ENCODE peak calls at places on chromosomes 5 and 9, in ten cellular contexts. S is H1, K is IMR-90, E is A549, U is mesendoderm, X is fibroblast of lung, H is MM.1S, O is GM23248, F is hepatocyte, Q is H9. L is an unnamed sample.

GRCh38 chr5:61228229-61228628 is 66.0 kb upstream of the SMIM15 start:
- DNase-seq in S (no peak), K (no peak), E (no peak), U (peak), X (peak), H (no peak), O (no peak), F (no peak), Q (no peak), L (no peak)

GRCh38 chr5:14444988-14445387 is 136.6 kb upstream of the OTULINL start:
- DNase-seq in S (no peak), K (peak), E (no peak), U (peak), X (peak), H (no peak), O (peak), F (no peak), Q (no peak), L (no peak)

GRCh38 chr5:76724871-76725270 is 8.9 kb downstream of the F2R start:
- DNase-seq in S (no peak), K (peak), E (peak), U (peak), X (peak), H (no peak), O (peak), F (peak), Q (no peak), L (no peak)

GRCh38 chr5:54695198-54695966 is 177.8 kb downstream of the SNX18 start:
- DNase-seq in S (no peak), K (no peak), E (no peak), U (no peak), X (peak), H (no peak), O (no peak), F (no peak), Q (no peak), L (no peak)

GRCh38 chr5:117872798-117873368 is 1115.5 kb downstream of the DTWD2 start:
- DNase-seq in S (no peak), K (no peak), E (no peak), U (peak), X (no peak), H (peak), O (no peak), F (no peak), Q (peak), L (no peak)

GRCh38 chr5:132467292-132467984 is 23.1 kb downstream of the IRF1 start:
- DNase-seq in S (no peak), K (no peak), E (no peak), U (no peak), X (no peak), H (peak), O (no peak), F (no peak), Q (no peak), L (no peak)

GRCh38 chr5:7078090-7078489 is 317.8 kb upstream of the ADCY2 start:
- DNase-seq in S (no peak), K (no peak), E (no peak), U (no peak), X (no peak), H (no peak), O (no peak), F (no peak), Q (no peak), L (no peak)

GRCh38 chr5:83277154-83277553 is 194.4 kb upstream of the VCAN start:
- DNase-seq in S (no peak), K (no peak), E (no peak), U (no peak), X (no peak), H (no peak), O (no peak), F (no peak), Q (no peak), L (no peak)

GRCh38 chr9:70884276-70884675 is 237.1 kb downstream of the TRPM3 start:
- DNase-seq in S (no peak), K (no peak), E (no peak), U (no peak), X (no peak), H (no peak), O (no peak), F (no peak), Q (no peak), L (no peak)

GRCh38 chr5:65255294-65255693 is 226.4 kb downstream of the ADAMTS6 start:
- DNase-seq in S (no peak), K (no peak), E (no peak), U (no peak), X (no peak), H (no peak), O (no peak), F (no peak), Q (no peak), L (no peak)

GRCh38 chr5:135964670-135965320 is 10.0 kb upstream of the LECT2 start:
- DNase-seq in S (no peak), K (peak), E (no peak), U (no peak), X (peak), H (no peak), O (peak), F (no peak), Q (no peak), L (no peak)

GRCh38 chr5:93158841-93159240 is 422.2 kb downstream of the NR2F1-AS1 start:
- DNase-seq in S (no peak), K (no peak), E (no peak), U (no peak), X (peak), H (no peak), O (peak), F (no peak), Q (no peak), L (no peak)

DNA sequence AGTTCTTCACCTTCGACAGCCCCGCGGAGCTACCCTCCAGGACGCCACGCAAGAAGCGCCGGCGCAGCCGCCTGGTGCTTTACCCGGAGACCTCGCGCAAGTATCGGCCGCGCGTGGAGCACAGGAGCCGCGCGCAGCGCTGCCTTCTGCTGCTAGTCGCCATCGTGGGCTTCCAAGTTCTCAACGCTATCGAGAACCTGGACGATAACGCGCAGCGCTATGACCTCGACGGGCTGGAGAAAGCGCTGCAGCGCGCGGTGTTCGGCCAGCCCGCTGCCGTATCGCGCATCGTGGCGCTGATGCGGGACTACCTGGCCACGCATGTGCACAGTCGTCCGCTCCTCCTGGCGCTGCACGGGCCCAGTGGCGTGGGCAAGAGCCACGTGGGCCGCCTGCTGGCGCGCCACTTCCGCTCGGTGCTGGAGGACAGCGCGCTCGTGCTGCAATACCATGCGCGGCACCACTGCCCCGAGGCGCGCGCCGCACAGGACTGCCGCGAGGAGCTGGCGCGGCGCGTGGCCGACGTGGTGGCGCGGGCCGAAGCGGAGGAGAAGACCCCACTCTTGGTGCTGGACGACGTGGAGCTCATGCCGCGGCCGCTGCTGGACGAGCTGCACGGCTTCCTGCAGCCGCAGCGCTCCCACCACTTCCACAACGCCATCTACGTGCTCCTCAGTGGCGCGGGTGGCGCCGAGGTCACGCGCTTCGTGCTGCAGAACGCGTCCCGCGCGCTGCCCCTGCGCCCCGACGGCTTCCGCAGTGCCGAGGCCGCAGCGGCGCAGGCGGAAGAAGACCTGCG is 1.6 kb downstream of the TOR4A start:
- DNase-seq in S (no peak), K (no peak), E (no peak), U (no peak), X (no peak), H (no peak), O (no peak), F (no peak), Q (peak), L (no peak)
- H3K4me2 ChIP-seq in S (peak), K (no peak), E (peak), U (peak), X (peak), H (no peak), O (peak), F (peak), Q (no peak), L (peak)

DNA sequence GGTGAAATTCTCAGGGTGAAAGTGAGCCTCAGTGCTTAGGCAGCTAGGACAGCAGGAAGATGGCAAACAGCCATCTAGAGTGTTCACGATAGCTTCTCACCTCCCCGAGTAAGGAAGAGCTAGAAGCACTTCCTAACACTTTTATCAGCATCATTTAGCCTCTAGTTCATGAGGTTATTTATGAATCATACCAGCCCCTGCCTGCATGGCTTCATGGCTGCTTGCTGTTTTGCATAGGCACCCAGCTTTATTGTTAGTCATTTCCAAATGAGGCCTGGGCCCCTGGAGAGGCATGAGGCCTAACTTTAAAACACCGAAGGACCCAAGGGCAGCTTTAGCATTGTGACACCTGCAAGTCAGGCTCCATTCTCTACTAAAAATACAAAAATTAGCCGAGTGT is 134.9 kb upstream of the PANK3 start:
- DNase-seq in S (no peak), K (peak), E (no peak), U (no peak), X (peak), H (no peak), O (peak), F (no peak), Q (no peak), L (no peak)
- H3K4me2 ChIP-seq in S (no peak), K (no peak), E (no peak), U (no peak), X (no peak), H (no peak), O (no peak), F (no peak), Q (no peak), L (no peak)

GRCh38 chr5:68455216-68455615 is 239.7 kb downstream of the PIK3R1 start:
- DNase-seq in S (no peak), K (no peak), E (no peak), U (no peak), X (no peak), H (no peak), O (peak), F (no peak), Q (no peak), L (no peak)
- H3K4me2 ChIP-seq in S (no peak), K (no peak), E (no peak), U (no peak), X (no peak), H (no peak), O (peak), F (no peak), Q (no peak), L (no peak)

GRCh38 chr9:90975666-90976538 is 174.3 kb downstream of the SYK start:
- DNase-seq in S (no peak), K (no peak), E (no peak), U (no peak), X (no peak), H (no peak), O (no peak), F (no peak), Q (no peak), L (no peak)

GRCh38 chr9:90979138-90979551 is 177.5 kb downstream of the SYK start:
- DNase-seq in S (no peak), K (no peak), E (no peak), U (no peak), X (no peak), H (no peak), O (no peak), F (no peak), Q (no peak), L (no peak)

GRCh38 chr9:90981726-90982125 is 180.1 kb downstream of the SYK start:
- DNase-seq in S (no peak), K (no peak), E (no peak), U (no peak), X (no peak), H (no peak), O (no peak), F (no peak), Q (no peak), L (no peak)

GRCh38 chr9:90983394-90983793 is 181.8 kb downstream of the SYK start:
- DNase-seq in S (no peak), K (no peak), E (no peak), U (no peak), X (no peak), H (no peak), O (no peak), F (no peak), Q (no peak), L (no peak)

DNA sequence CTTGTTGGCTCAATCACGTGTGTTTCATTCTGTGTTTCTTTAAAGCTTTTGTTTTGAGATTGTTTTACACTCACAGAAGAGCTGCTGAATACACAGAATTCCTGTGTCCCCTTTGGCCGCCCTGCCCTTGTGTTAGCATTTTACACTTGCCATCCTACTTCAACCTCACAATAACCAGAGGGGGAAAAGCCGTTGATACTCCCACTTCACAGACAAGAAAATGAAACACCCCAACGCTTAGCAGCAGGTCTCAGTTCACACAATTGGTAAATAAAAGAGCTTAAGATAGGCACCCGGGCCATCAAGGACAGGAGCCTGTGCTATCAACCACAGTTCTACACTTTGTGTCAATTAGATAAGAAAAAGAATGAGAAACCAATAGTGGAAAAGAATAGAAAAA is 178.0 kb downstream of the SYK start:
- DNase-seq in S (no peak), K (no peak), E (no peak), U (peak), X (no peak), H (no peak), O (no peak), F (no peak), Q (no peak), L (no peak)
- H3K4me2 ChIP-seq in S (no peak), K (no peak), E (no peak), U (no peak), X (no peak), H (peak), O (no peak), F (no peak), Q (no peak), L (peak)

GRCh38 chr5:1919209-1919566 is 36.5 kb upstream of the IRX4 start:
- DNase-seq in S (no peak), K (no peak), E (no peak), U (peak), X (no peak), H (no peak), O (no peak), F (no peak), Q (no peak), L (no peak)
- H3K4me2 ChIP-seq in S (no peak), K (no peak), E (no peak), U (no peak), X (no peak), H (no peak), O (no peak), F (no peak), Q (no peak), L (no peak)

GRCh38 chr9:114375386-114375785 is 12.4 kb downstream of the AKNA start:
- DNase-seq in S (no peak), K (no peak), E (no peak), U (no peak), X (no peak), H (no peak), O (no peak), F (no peak), Q (no peak), L (no peak)

GRCh38 chr9:114377046-114377445 is 10.7 kb downstream of the AKNA start:
- DNase-seq in S (no peak), K (no peak), E (no peak), U (no peak), X (no peak), H (no peak), O (no peak), F (no peak), Q (no peak), L (no peak)

GRCh38 chr9:114378883-114379282 is 8.9 kb downstream of the AKNA start:
- DNase-seq in S (no peak), K (no peak), E (no peak), U (no peak), X (no peak), H (no peak), O (no peak), F (no peak), Q (no peak), L (no peak)

GRCh38 chr9:114376586-114376985 is 11.2 kb downstream of the AKNA start:
- DNase-seq in S (no peak), K (no peak), E (no peak), U (no peak), X (no peak), H (no peak), O (no peak), F (no peak), Q (no peak), L (no peak)

DNA sequence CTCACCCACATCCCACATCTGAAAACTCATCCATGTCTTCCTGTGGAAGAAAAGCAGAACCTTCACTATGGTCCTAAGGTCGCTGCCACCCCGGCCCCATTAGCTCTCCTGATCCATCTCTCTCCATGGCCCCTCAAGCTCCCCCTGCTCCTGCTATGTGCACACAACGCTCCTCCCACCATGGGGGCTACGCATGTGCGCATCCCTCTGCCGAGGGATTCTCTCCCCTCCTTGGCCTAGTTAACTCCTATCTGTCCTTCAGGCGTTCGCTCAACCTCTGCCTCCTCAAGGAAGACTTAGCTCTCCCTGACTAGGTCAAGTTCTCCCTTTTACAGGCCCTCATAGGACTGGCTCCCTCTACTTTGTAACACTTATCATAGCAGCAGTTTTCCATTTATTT is 9.8 kb downstream of the AKNA start:
- DNase-seq in S (no peak), K (no peak), E (no peak), U (no peak), X (no peak), H (no peak), O (no peak), F (no peak), Q (no peak), L (no peak)
- H3K4me2 ChIP-seq in S (no peak), K (no peak), E (no peak), U (no peak), X (no peak), H (no peak), O (no peak), F (no peak), Q (no peak), L (no peak)

DNA sequence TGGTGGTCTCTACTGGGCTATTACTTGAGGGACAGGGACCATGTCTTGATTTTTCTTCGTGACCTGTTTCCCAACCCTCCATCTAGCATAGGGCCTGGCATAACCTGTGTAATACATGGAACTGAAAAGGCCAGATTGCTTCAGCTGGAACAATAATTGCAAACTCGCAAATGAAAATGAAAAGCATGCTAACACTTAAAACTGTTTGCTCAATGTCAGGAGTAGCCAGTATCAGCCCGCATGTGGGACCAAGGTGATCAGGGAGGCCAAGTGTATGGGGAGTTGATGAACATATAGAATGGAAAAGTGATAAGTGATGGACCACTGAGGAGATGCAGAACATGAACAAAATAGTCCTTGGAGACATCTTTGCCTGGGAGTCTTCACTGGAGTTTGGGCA is 25.2 kb downstream of the GLRX start:
- DNase-seq in S (no peak), K (no peak), E (no peak), U (no peak), X (no peak), H (no peak), O (no peak), F (no peak), Q (no peak), L (no peak)
- H3K4me2 ChIP-seq in S (no peak), K (no peak), E (no peak), U (no peak), X (no peak), H (no peak), O (no peak), F (no peak), Q (no peak), L (no peak)

DNA sequence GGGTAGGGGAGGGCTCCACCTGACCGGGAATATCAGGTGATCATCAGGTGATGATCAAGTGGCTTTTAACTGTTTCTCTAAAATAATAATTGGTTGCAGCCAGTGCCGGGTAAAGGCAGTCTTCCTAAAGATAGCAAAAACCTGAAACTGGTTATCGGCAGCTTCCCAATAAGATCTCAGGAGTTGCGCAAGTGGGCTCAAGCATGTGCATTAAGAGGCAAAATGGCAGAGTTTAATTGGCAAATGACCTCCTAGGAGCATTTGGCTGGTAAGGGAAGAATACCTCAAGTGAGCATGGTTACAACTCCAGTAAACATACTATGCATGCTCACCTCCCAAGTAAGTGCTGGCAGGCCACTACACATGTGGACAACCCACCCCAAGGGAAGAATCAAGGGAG is 4.2 kb downstream of the C1QTNF3 start:
- DNase-seq in S (no peak), K (no peak), E (no peak), U (no peak), X (no peak), H (no peak), O (no peak), F (no peak), Q (no peak), L (no peak)
- H3K4me2 ChIP-seq in S (no peak), K (no peak), E (no peak), U (no peak), X (no peak), H (no peak), O (no peak), F (no peak), Q (no peak), L (no peak)